ENCODE peak calls at places on chromosomes 2 and 18, in five cellular contexts. W is IMR-90, Z is left lung, J is PC-3, S is RWPE2. L is an unnamed sample.

GRCh38 chr2:176080540-176081355 is 3.0 kb downstream of the EVX2 start:
- DNase-seq in W (no peak), Z (no peak), J (no peak), S (no peak), L (peak)

GRCh38 chr2:39870871-39871270 is 91.8 kb upstream of the THUMPD2 start:
- DNase-seq in W (no peak), Z (no peak), J (no peak), S (no peak), L (no peak)

GRCh38 chr18:79695269-79695668 is 15.7 kb downstream of the CTDP1 start:
- DNase-seq in W (peak), Z (no peak), J (no peak), S (no peak), L (no peak)

GRCh38 chr2:212032536-212033219 is 505.9 kb downstream of the ERBB4 start:
- DNase-seq in W (peak), Z (no peak), J (peak), S (no peak), L (no peak)

GRCh38 chr18:57705861-57706590 is 84.4 kb upstream of the NARS1 start:
- DNase-seq in W (no peak), Z (no peak), J (peak), S (no peak), L (no peak)

GRCh38 chr18:58671941-58672565 is 788 bp downstream of the MALT1 start:
- DNase-seq in W (peak), Z (no peak), J (peak), S (no peak), L (peak)

GRCh38 chr2:124524155-124524910 is 499.2 kb downstream of the CNTNAP5 start:
- DNase-seq in W (no peak), Z (no peak), J (no peak), S (no peak), L (no peak)

GRCh38 chr18:9868857-9869712 is 16.7 kb upstream of the TXNDC2 start:
- DNase-seq in W (no peak), Z (no peak), J (no peak), S (no peak), L (no peak)

GRCh38 chr2:199463000-199463692 is 5.4 kb upstream of the SATB2 start:
- DNase-seq in W (peak), Z (peak), J (peak), S (no peak), L (no peak)

GRCh38 chr2:26640331-26640745 is 828 bp downstream of the CIB4 start:
- DNase-seq in W (peak), Z (peak), J (peak), S (no peak), L (no peak)

GRCh38 chr2:222038086-222038802 is 260.6 kb downstream of the PAX3 start:
- DNase-seq in W (peak), Z (no peak), J (peak), S (no peak), L (no peak)
- TF ChIP-seq CTCF in W (peak), Z (peak), J (peak), S (peak), L (no peak)

DNA sequence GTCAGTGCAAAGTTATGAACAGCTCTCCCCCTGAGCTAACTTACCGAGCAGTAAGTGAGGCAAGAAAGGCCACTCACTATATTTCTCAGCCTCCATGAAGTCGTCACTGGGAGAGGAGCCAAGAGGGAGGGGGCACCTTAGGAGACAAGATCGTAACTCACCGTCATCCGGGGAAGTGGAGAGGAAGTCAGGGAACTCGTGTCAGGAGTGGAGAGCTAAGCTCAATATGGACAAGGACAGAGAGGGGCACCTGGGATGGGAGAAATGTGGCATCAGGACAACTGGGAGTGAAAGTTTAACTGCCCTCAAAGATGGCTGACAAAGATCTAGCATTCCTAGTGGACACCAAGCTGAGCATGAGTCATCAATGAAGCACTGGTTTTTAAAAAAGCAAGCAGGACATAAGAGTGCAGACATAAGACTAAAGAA is 37.1 kb downstream of the BCL11A start:
- DNase-seq in W (peak), Z (no peak), J (peak), S (no peak), L (no peak)
- H3K4me3 ChIP-seq in W (peak), Z (no peak), J (no peak), S (no peak), L (no peak)

GRCh38 chr2:153163055-153163454 is 315.5 kb downstream of the RPRM start:
- DNase-seq in W (no peak), Z (no peak), J (peak), S (no peak), L (no peak)
- TF ChIP-seq CTCF in W (peak), Z (peak), J (peak), S (peak), L (no peak)

GRCh38 chr2:46937457-46937856 is 21.9 kb upstream of the MCFD2 start:
- DNase-seq in W (no peak), Z (no peak), J (peak), S (no peak), L (no peak)

GRCh38 chr2:46936566-46936965 is 21.0 kb upstream of the MCFD2 start:
- DNase-seq in W (peak), Z (no peak), J (no peak), S (no peak), L (no peak)

GRCh38 chr2:46942143-46942526 is 26.5 kb upstream of the MCFD2 start:
- DNase-seq in W (no peak), Z (peak), J (peak), S (no peak), L (no peak)

GRCh38 chr2:46942891-46943626 is 27.5 kb upstream of the MCFD2 start:
- DNase-seq in W (no peak), Z (no peak), J (no peak), S (no peak), L (no peak)

DNA sequence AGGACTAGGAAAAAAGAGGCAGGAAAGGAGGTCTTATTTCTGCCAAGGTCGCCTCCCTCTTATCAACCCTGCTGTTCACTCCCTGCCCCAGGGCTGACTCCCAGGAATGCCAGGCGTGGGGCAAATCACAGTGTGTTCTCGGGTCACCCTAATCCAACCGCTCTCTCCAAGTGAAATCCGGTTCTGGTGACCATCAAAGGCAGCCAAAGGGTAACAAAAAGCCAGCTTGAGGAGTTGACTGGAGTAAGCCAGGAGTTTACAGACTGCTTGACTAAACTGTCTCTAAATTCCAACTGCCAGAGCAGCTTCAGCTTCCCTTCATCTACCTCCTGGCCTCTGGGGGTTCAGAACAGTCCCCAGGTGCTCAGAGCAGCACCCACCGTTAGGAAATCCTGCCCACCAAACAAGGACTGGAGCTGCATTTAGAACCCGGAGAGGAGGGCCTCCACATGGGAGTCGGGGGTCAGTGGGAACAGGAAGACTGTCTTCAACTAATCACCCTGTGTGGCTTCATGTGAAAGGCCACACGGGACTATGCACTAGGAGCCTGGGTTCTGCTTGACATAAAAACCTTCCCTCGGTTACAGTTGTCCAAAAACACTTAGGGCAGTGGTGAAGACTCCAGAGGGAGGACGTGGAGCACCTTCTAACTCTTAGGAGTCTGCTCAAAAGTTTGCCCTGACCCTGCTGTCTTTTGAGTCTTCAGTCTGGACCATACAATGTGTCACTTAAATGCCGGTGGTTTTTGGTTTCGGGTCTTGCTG is 24.2 kb upstream of the MCFD2 start:
- DNase-seq in W (no peak), Z (no peak), J (no peak), S (no peak), L (no peak)
- H3K4me3 ChIP-seq in W (no peak), Z (peak), J (peak), S (no peak), L (peak)

GRCh38 chr2:136117909-136118818 is at the start of gene CXCR4:
- DNase-seq in W (peak), Z (peak), J (peak), S (no peak), L (no peak)
- TF ChIP-seq CTCF in W (no peak), Z (no peak), J (no peak), S (no peak), L (no peak)

GRCh38 chr2:207144191-207144795 is 21.5 kb downstream of the KLF7 start:
- DNase-seq in W (no peak), Z (no peak), J (no peak), S (no peak), L (no peak)
- H3K4me3 ChIP-seq in W (no peak), Z (peak), J (no peak), S (no peak), L (peak)

DNA sequence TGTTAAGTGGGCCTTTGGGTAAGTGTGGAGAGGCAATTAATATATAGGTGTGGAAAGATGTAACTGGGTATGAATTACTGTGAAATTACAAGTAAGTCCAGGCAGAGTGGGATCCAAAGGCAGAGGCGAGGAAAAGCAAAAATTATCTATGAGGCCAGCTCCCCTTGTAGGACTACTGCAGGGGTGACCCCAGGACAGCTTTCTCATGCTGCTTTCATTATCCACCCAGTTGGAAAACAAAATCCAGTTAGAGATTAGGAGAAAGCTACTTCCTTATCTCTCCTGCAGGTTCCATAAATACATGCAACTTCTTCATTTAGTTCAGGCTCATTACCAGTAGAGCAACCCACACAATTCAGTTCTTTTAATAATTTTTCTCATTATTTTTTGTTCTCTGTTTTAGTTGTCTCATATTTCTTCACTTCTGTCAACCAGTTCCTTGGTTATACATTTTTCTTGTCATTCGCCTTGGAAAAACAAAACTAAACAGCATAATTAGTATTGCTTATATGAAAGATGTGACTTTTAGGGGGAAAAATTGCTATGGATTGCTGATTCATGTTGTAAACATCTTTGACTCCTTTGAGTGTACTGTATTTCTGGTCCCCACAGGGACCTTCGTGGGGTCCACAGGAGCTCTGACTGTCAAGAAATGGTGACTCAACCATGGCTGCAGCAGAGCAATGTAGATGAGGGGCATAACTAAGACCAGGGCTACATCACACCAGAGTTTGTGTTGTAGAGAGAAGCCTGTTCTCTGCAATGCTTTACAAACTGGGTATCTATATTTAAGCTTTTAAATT is 110.4 kb upstream of the PARD3B start:
- DNase-seq in W (peak), Z (no peak), J (no peak), S (no peak), L (no peak)
- TF ChIP-seq CTCF in W (no peak), Z (no peak), J (no peak), S (no peak), L (no peak)

DNA sequence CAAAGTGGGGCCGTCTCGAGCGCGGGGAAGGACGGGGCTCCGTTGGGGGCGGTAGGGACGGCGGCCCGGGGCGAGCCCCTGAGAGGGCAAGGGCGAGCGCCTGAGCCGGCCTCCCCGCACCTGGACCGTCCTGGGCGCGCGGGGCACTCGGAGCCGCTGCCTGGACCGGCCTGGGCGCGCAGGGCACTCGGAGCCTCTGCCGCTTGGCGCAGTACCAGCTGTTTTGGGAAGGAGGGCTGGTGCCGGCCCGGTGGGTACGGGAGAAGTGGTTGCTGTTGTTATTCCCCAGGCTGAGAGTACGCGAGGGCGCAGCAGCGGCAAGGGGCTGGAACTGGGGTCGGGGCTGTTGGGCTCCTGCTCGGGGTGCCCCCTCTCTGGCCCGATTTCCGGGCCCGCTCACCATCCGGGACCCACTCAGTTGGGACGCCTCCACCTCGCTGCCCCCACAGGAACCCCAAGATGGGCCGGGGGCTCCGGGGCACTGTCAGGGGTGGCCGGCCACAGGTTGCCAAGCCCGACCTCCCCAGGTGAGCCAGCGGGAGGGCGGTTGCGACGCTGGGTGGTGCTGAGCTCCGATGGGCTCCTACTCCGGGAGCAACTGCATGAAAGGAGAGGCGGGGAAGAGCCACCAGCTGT is 579 bp downstream of the ARHGEF4 start:
- DNase-seq in W (no peak), Z (no peak), J (no peak), S (no peak), L (no peak)
- H3K4me3 ChIP-seq in W (no peak), Z (peak), J (peak), S (peak), L (peak)

L was measured in coronary artery.